ENCODE peak calls at places on chromosomes 4 and X, in seven cellular contexts. F, Q, Z, L, U, M and A are unnamed samples.

GRCh38 chr4:131093303-131093702 is 1997.4 kb downstream of the C4orf33 start:
- DNase-seq in F (no peak), Q (no peak), Z (no peak), L (no peak), U (no peak), M (no peak), A (no peak)

GRCh38 chr4:127364911-127365310 is 267.8 kb upstream of the INTU start:
- DNase-seq in F (no peak), Q (no peak), Z (no peak), L (no peak), U (no peak), M (no peak), A (no peak)

GRCh38 chr4:91963489-91963888 is 340.3 kb upstream of the GRID2 start:
- DNase-seq in F (no peak), Q (peak), Z (no peak), L (no peak), U (no peak), M (no peak), A (no peak)

GRCh38 chr4:66091801-66092200 is 421.5 kb upstream of the EPHA5 start:
- DNase-seq in F (no peak), Q (no peak), Z (no peak), L (no peak), U (no peak), M (no peak), A (no peak)

GRCh38 chr4:141158219-141158618 is 24.9 kb upstream of the RNF150 start:
- DNase-seq in F (no peak), Q (peak), Z (peak), L (peak), U (peak), M (no peak), A (no peak)

GRCh38 chr4:821181-821591 is 4.7 kb downstream of the CPLX1 start:
- DNase-seq in F (no peak), Q (no peak), Z (no peak), L (no peak), U (no peak), M (no peak), A (no peak)

GRCh38 chr4:114180481-114180880 is 201.0 kb upstream of the ARSJ start:
- DNase-seq in F (no peak), Q (peak), Z (no peak), L (no peak), U (peak), M (peak), A (no peak)

GRCh38 chr4:85994576-85994975 is 365.3 kb downstream of the MAPK10 start:
- DNase-seq in F (no peak), Q (no peak), Z (no peak), L (no peak), U (no peak), M (no peak), A (no peak)

GRCh38 chr4:80461412-80461811 is 125.9 kb downstream of the CFAP299 start:
- DNase-seq in F (no peak), Q (no peak), Z (no peak), L (no peak), U (no peak), M (no peak), A (no peak)

GRCh38 chrX:129123795-129124194 is 399.5 kb downstream of the SMARCA1 start:
- DNase-seq in F (no peak), Q (no peak), Z (no peak), L (no peak), U (no peak), M (no peak), A (no peak)

GRCh38 chr4:94290245-94290644 is 52.4 kb downstream of the HPGDS start:
- DNase-seq in F (no peak), Q (no peak), Z (no peak), L (no peak), U (no peak), M (no peak), A (no peak)

GRCh38 chr4:30743897-30744296 is 23.7 kb downstream of the PCDH7 start:
- DNase-seq in F (no peak), Q (no peak), Z (no peak), L (no peak), U (no peak), M (no peak), A (no peak)

GRCh38 chr4:106238819-106239420 is 77.1 kb downstream of the TBCK start:
- DNase-seq in F (no peak), Q (peak), Z (peak), L (no peak), U (peak), M (no peak), A (no peak)

GRCh38 chr4:151930372-151930771 is 169.6 kb upstream of the GATB start:
- DNase-seq in F (no peak), Q (no peak), Z (no peak), L (no peak), U (no peak), M (peak), A (no peak)

GRCh38 chr4:57102050-57102564 is 8.1 kb downstream of the IGFBP7 start:
- DNase-seq in F (no peak), Q (peak), Z (no peak), L (no peak), U (no peak), M (peak), A (no peak)

GRCh38 chr4:54499308-54500074 is 158.3 kb upstream of the KIT start:
- DNase-seq in F (no peak), Q (peak), Z (no peak), L (no peak), U (no peak), M (no peak), A (no peak)

GRCh38 chr4:110129544-110129943 is 68.9 kb downstream of the ELOVL6 start:
- DNase-seq in F (no peak), Q (no peak), Z (no peak), L (no peak), U (no peak), M (no peak), A (no peak)

GRCh38 chrX:103417933-103418332 is 41.6 kb downstream of the BEX3 start:
- DNase-seq in F (no peak), Q (no peak), Z (no peak), L (no peak), U (no peak), M (no peak), A (no peak)

GRCh38 chrX:11241720-11242119 is 51.5 kb upstream of the AMELX start:
- DNase-seq in F (no peak), Q (peak), Z (no peak), L (no peak), U (no peak), M (no peak), A (no peak)

GRCh38 chr4:102696763-102697162 is 64.0 kb downstream of the MANBA start:
- DNase-seq in F (no peak), Q (no peak), Z (no peak), L (no peak), U (no peak), M (no peak), A (no peak)

GRCh38 chr4:8468746-8469535 is 28.4 kb downstream of the TRMT44 start:
- DNase-seq in F (peak), Q (peak), Z (peak), L (peak), U (peak), M (peak), A (peak)

GRCh38 chr4:86981789-86982188 is 47.0 kb downstream of the AFF1 start:
- DNase-seq in F (no peak), Q (no peak), Z (no peak), L (no peak), U (peak), M (no peak), A (no peak)

GRCh38 chr4:3384771-3385701 is 56.7 kb upstream of the HGFAC start:
- DNase-seq in F (no peak), Q (no peak), Z (no peak), L (no peak), U (no peak), M (peak), A (no peak)

GRCh38 chr4:85784348-85784747 is 309.4 kb downstream of the ARHGAP24 start:
- DNase-seq in F (no peak), Q (no peak), Z (no peak), L (no peak), U (no peak), M (no peak), A (no peak)

GRCh38 chr4:133921280-133922195 is 280.1 kb downstream of the PABPC4L start:
- DNase-seq in F (no peak), Q (peak), Z (no peak), L (no peak), U (no peak), M (no peak), A (no peak)